ENCODE peak calls at places on chromosomes 4 and X, in six cellular contexts. E is PC-3, X is heart left ventricle, H is transverse colon, R is fibroblast of lung, J is mammary epithelial cell. I is an unnamed sample.

GRCh38 chr4:1544861-1545275 is 138.6 kb upstream of the NKX1-1 start:
- DNase-seq in E (peak), X (peak), H (peak), R (no peak), J (no peak), I (no peak)

GRCh38 chr4:169117591-169118081 is 107.6 kb upstream of the CBR4 start:
- DNase-seq in E (no peak), X (no peak), H (no peak), R (peak), J (peak), I (peak)

GRCh38 chr4:152860057-152860456 is 76.1 kb upstream of the FHDC1 start:
- DNase-seq in E (no peak), X (no peak), H (no peak), R (no peak), J (no peak), I (peak)

GRCh38 chrX:10508891-10509290 is 111.5 kb downstream of the MID1 start:
- DNase-seq in E (no peak), X (no peak), H (no peak), R (no peak), J (no peak), I (no peak)

GRCh38 chrX:46912098-46912672 is at the start of gene JADE3:
- DNase-seq in E (peak), X (peak), H (peak), R (peak), J (peak), I (peak)

GRCh38 chr4:10809905-10810304 is 125.3 kb upstream of the CLNK start:
- DNase-seq in E (no peak), X (no peak), H (no peak), R (no peak), J (no peak), I (no peak)

GRCh38 chr4:123477804-123478209 is 81.2 kb downstream of the SPRY1 start:
- DNase-seq in E (no peak), X (no peak), H (peak), R (peak), J (no peak), I (peak)

GRCh38 chr4:48454591-48454990 is 28.6 kb upstream of the SLC10A4 start:
- DNase-seq in E (no peak), X (no peak), H (no peak), R (no peak), J (no peak), I (no peak)

GRCh38 chr4:141656031-141656430 is 19.6 kb downstream of the IL15 start:
- DNase-seq in E (no peak), X (no peak), H (no peak), R (no peak), J (no peak), I (no peak)

GRCh38 chr4:156252300-156253016 is 298.8 kb upstream of the CTSO start:
- DNase-seq in E (no peak), X (no peak), H (no peak), R (no peak), J (no peak), I (peak)

GRCh38 chr4:98536631-98537030 is 121.8 kb downstream of the TSPAN5 start:
- DNase-seq in E (no peak), X (no peak), H (no peak), R (no peak), J (no peak), I (no peak)

GRCh38 chr4:48748949-48749596 is 31.0 kb downstream of the FRYL start:
- DNase-seq in E (no peak), X (no peak), H (no peak), R (no peak), J (no peak), I (no peak)

GRCh38 chr4:82680834-82681233 is 117.8 kb downstream of the SCD5 start:
- DNase-seq in E (no peak), X (no peak), H (no peak), R (no peak), J (no peak), I (no peak)

GRCh38 chrX:25555521-25555920 is 539.8 kb upstream of the ARX start:
- DNase-seq in E (no peak), X (no peak), H (no peak), R (no peak), J (no peak), I (no peak)

GRCh38 chrX:154019061-154019621 is 561 bp downstream of the IRAK1 start:
- DNase-seq in E (no peak), X (no peak), H (peak), R (no peak), J (no peak), I (no peak)
- H3K4me3 ChIP-seq in E (peak), X (peak), H (peak), R (peak), J (peak), I (peak)

DNA sequence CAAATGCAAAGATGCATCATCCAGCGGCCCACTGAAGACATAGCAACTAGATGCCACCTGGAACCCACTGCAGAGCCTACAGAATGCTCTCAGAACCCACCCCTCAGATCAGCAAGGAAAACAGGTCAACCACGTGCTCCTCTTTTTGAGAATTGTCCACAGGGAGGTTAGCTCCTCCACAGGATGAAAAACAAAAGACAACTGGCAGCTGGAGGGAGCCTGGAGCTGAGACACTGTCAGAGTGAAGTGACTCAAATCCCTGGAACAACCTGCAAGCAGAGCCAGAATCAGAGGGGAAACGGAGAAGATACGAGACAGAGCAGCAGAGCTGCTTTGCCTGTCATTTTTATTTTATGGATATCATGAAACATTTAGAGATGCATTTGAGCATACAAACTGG is 277.6 kb downstream of the GASK1B start:
- DNase-seq in E (no peak), X (no peak), H (no peak), R (no peak), J (no peak), I (no peak)
- TF ChIP-seq CTCF in E (no peak), X (no peak), H (no peak), R (no peak), J (no peak), I (no peak)

DNA sequence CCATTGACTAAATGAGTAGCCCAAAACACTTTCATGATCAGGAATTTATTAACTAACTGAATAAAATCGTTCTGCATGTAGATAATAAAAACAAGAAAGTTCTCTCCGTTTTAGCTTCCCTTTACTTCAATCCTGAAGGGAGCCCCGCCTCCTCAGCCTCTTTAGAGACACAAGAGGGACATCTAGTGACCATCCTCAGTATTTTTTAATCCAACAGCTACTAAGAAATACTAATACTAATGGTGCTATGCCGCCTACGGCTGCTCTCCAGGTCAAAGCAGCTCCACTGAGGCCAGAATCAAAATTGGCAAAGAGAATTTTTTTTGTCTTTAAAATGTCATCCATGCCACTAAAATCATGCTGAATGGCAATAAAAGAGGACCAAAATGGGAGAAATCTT is 3.2 kb upstream of the PCDH19 start:
- DNase-seq in E (peak), X (no peak), H (peak), R (peak), J (peak), I (peak)
- H3K4me3 ChIP-seq in E (no peak), X (no peak), H (no peak), R (no peak), J (no peak), I (no peak)

GRCh38 chrX:32687379-32687778 is 524.0 kb downstream of the DMD start:
- DNase-seq in E (no peak), X (no peak), H (no peak), R (no peak), J (no peak), I (no peak)
- TF ChIP-seq CTCF in E (no peak), X (no peak), H (no peak), R (no peak), J (peak), I (no peak)

I was measured in AG10803.